ENCODE peak calls at places on chromosomes 4 and X, in eight cellular contexts. K, A, H, I, M, D, N and C are unnamed samples.

GRCh38 chrX:119887721-119888425 is 7.8 kb upstream of the AKAP14 start:
- DNase-seq in K (peak), I (peak), M (peak), D (peak), N (peak), H (peak), A (peak), C (no peak)

GRCh38 chrX:56221101-56221500 is 11.1 kb upstream of the KLF8 start:
- DNase-seq in I (no peak), A (no peak), K (no peak), N (no peak), M (no peak), D (no peak), H (no peak), C (no peak)

GRCh38 chr4:55340246-55340645 is 5.8 kb upstream of the SRD5A3 start:
- DNase-seq in I (no peak), N (no peak), D (no peak), M (no peak), A (no peak), K (no peak), H (no peak), C (no peak)

GRCh38 chr4:6885953-6886557 is 23.6 kb upstream of the TBC1D14 start:
- DNase-seq in D (peak), M (peak), K (no peak), A (no peak), I (peak), H (peak), N (no peak), C (no peak)

GRCh38 chr4:116796022-116796421 is 289.4 kb downstream of the TRAM1L1 start:
- DNase-seq in H (no peak), N (no peak), D (no peak), K (no peak), A (no peak), I (no peak), M (no peak), C (no peak)

GRCh38 chrX:26445288-26445687 is 229.3 kb downstream of the MAGEB5 start:
- DNase-seq in M (no peak), H (no peak), K (no peak), D (no peak), N (no peak), I (no peak), A (no peak), C (no peak)

GRCh38 chr4:74056858-74057562 is 18.5 kb upstream of the CXCL3 start:
- DNase-seq in I (no peak), A (peak), D (no peak), H (no peak), M (no peak), K (no peak), N (no peak), C (no peak)

GRCh38 chr4:107837298-107837697 is 12.6 kb downstream of the SGMS2 start:
- DNase-seq in I (no peak), M (no peak), K (no peak), D (no peak), A (no peak), H (no peak), N (no peak), C (no peak)

GRCh38 chrX:28787206-28787605 is 200.0 kb downstream of the IL1RAPL1 start:
- DNase-seq in H (no peak), N (no peak), M (no peak), K (no peak), A (peak), I (no peak), D (no peak), C (no peak)

GRCh38 chr4:3112979-3113469 is 38.5 kb downstream of the HTT start:
- DNase-seq in N (no peak), H (no peak), M (no peak), I (no peak), K (no peak), D (no peak), A (no peak), C (no peak)

GRCh38 chrX:109533631-109534030 is 3.0 kb upstream of the NXT2 start:
- DNase-seq in H (no peak), D (peak), M (no peak), I (no peak), A (no peak), N (no peak), K (no peak), C (no peak)

GRCh38 chr4:16862688-16863087 is 35.8 kb downstream of the LDB2 start:
- DNase-seq in A (no peak), I (no peak), N (no peak), K (no peak), M (no peak), D (no peak), H (no peak), C (no peak)

GRCh38 chr4:77845929-77846328 is 16.7 kb upstream of the MRPL1 start:
- DNase-seq in N (no peak), K (no peak), A (no peak), D (no peak), H (no peak), M (no peak), I (no peak), C (no peak)